ENCODE peak calls at places on chromosomes 12 and 14, in five cellular contexts. F is fibroblast of mammary gland, K is GM20000, B is endothelial cell of umbilical vein, S is K562. Y is an unnamed sample.

GRCh38 chr14:68365228-68365627 is 427.6 kb downstream of the ZFP36L1 start:
- DNase-seq in K (no peak), B (peak; percentile 43), F (peak; percentile 70), S (no peak), Y (no peak)

GRCh38 chr14:82422186-82422585 is 888.5 kb upstream of the SEL1L start:
- DNase-seq in S (no peak), F (no peak), K (no peak), B (no peak), Y (no peak)

GRCh38 chr14:20455355-20456300 is 602 bp downstream of the APEX1 start:
- DNase-seq in K (peak; percentile 63), F (peak; percentile 88), B (no peak), S (peak; percentile 84), Y (peak; percentile 48)

GRCh38 chr14:64979336-64980074 is 7.2 kb upstream of the FNTB start:
- DNase-seq in F (peak; percentile 43), K (no peak), B (no peak), S (no peak), Y (no peak)

GRCh38 chr12:6672143-6672542 is 9.2 kb upstream of the ING4 start:
- DNase-seq in K (no peak), S (no peak), F (no peak), B (no peak), Y (no peak)

GRCh38 chr14:22112004-22112403 is 438.4 kb upstream of the OR4E1 start:
- DNase-seq in B (peak; percentile 25), F (peak; percentile 4), S (peak; percentile 9), K (peak; percentile 20), Y (peak; percentile 68)

GRCh38 chr12:13817131-13817530 is 164.3 kb downstream of the GRIN2B start:
- DNase-seq in S (no peak), B (no peak), F (peak; percentile 11), K (no peak), Y (no peak)

GRCh38 chr12:112443916-112444315 is 25.2 kb downstream of the PTPN11 start:
- DNase-seq in K (no peak), B (no peak), F (no peak), S (no peak), Y (no peak)

GRCh38 chr12:4052691-4053090 is 179.5 kb upstream of the PARP11 start:
- DNase-seq in B (no peak), S (no peak), F (no peak), K (no peak), Y (no peak)

GRCh38 chr14:101459392-101459900 is 101.8 kb upstream of the DIO3 start:
- DNase-seq in K (no peak), B (no peak), F (no peak), S (no peak), Y (no peak)

GRCh38 chr12:75087656-75088055 is 122.0 kb downstream of the KCNC2 start:
- DNase-seq in B (no peak), S (no peak), K (no peak), F (peak; percentile 6), Y (no peak)
- TF ChIP-seq CTCF in B (no peak), S (no peak), K (no peak), F (peak; percentile 6), Y (no peak)

GRCh38 chr12:15527201-15527782 is 205.0 kb downstream of the PTPRO start:
- DNase-seq in B (peak; percentile 8), K (no peak), S (no peak), F (peak; percentile 56), Y (peak; percentile 14)
- TF ChIP-seq CTCF in B (no peak), K (no peak), S (no peak), F (peak; percentile 45), Y (no peak)

DNA sequence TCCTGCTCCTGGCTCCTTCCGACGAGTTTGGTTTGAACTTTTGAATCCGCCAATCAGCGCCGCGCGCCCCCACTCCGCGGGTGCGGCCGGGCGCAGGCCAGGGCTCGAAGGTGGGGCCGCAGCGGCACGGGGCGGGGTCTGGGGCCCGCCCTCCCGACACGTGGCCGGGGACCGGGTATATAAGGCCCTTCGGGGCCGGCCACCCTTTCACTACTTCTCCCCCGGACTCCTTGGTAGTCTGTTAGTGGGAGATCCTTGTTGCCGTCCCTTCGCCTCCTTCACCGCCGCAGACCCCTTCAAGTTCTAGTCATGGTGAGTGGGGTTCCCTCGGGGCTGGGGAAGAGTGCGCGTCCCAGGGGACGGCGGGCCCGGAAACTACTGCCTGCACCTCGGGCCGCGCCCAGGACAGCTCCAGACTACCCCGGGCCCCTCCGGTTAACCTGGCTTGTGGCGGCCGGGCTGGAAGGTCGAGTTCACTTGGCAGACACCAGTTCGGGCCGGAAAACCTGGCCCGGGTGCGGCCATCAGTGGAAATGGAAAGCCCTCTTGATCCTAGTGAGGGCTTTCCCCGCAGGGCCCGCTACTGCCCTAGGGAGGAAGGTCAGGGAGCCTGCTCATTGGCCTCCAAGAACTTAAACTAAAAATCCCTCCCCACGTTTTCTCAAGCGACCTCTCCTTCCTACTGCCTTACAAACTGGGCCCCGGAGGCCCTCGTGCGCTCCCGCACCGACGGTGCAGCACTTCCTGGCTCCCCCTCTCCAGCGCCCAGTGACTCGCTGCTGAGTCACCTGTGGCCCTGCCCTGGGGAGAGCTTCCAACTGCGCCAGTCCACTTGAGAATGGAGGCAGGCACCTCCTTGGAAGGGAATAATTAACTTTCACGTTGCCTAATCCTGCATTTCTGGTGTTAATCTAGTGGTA is at the start of gene TUBA1C:
- DNase-seq in F (peak; percentile 94), K (peak; percentile 99), B (peak; percentile 89), S (peak; percentile 99), Y (peak; percentile 92)
- TF ChIP-seq CTCF in F (no peak), K (no peak), B (no peak), S (no peak), Y (no peak)

DNA sequence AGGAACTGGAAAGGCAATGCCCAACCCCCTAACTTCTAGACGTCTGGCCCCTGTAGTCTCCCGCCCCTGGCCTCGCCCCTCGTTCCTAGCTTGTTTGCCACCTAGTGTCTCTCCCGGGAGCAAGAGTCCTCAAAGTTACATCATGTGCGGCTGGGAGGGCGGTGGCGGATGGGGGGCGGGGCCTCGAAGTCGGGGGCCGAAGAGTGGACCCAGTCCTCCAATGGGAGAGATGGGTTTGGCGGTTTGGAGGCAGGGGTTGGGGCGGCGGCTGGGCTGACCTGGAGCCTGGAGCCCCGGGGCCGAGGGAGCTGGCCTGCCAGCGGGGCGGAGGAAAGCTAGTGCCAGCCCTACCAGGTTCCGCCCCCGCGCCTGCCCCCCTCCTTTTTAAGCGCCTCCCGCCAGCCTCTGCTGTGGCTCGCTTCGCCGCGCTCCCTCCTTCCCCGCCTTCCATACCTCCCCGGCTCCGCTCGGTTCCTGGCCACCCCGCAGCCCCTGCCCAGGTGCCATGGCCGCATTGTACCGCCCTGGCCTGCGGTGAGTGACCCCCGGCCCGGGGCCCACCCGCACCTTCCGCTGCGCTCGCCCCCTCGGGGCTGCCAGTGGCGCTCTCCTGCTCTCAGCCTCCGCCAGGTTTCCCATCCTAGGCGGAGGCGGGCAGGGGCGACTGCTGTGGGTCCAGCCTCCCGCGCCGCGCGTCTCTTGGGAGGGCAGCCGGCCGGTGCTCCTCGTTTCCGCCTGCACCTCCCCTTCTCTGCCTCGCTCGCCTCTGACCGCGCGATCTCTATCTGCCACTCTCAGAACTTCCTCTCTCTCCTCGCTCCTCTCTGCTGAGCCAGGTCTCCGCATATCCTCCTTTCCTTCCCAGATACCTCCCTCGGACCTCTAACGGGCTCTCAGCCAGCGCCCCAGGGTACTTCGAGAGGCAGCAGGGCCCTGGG is at the start of gene PCK2:
- DNase-seq in B (peak; percentile 72), F (peak; percentile 72), K (peak; percentile 91), S (peak; percentile 97), Y (peak; percentile 91)
- TF ChIP-seq CTCF in B (no peak), F (peak; percentile 12), K (no peak), S (no peak), Y (no peak)

DNA sequence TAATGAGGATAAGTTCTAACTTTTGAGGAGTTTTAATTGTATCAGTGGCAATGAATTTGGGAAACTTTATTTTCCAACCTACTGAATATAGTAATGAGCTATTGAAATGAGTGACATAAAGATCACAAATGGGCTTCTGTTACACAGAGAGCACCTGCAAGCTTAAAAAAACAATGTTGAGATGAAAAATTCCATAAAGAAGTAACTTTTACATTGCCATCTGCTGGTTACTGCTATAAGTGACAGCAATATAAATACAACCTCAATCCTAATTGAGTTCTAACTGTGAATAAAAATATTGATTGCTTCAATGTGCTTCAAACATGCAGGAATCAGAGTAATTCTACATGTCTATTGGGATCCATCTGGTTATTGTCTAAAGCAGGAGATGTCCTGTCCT is 14.2 kb downstream of the WIF1 start:
- DNase-seq in F (peak; percentile 36), K (peak; percentile 21), S (no peak), B (peak; percentile 9), Y (no peak)
- TF ChIP-seq CTCF in F (peak; percentile 41), K (peak; percentile 6), S (no peak), B (peak; percentile 24), Y (peak; percentile 50)

DNA sequence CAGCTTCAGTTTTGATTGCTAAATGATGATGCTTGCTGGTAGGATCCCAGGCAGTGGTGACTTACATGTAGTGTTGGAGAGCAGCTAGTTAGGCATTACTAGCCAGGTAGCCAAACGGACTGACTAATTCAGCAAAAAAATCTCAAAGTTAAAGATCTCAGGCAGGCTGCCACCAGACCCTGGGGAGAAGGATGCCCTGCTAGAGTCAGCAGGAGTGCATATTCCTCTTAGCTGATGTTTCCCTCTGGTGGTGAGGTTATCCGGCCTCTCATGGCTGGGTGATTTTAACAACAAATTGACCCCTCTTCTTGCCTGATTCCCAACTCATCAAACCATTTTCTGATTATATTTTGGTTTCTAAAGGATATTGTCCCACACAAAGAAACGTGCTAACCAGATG is 2.8 kb downstream of the EFS start:
- DNase-seq in B (no peak), K (no peak), F (peak; percentile 33), S (no peak), Y (no peak)
- TF ChIP-seq CTCF in B (no peak), K (no peak), F (peak; percentile 24), S (peak; percentile 22), Y (no peak)

GRCh38 chr12:1800646-1801284 is 19.6 kb upstream of the LRTM2 start:
- DNase-seq in K (peak; percentile 71), S (no peak), B (peak; percentile 10), F (peak; percentile 66), Y (peak; percentile 40)
- TF ChIP-seq CTCF in K (peak; percentile 64), S (peak; percentile 50), B (no peak), F (peak; percentile 44), Y (no peak)

Y was measured in activated CD8-positive, alpha-beta T cell treated with anti-CD3 and anti-CD28 coated beads for 36 hours.